ENCODE peak calls at places on chromosomes 4 and X, in eight cellular contexts. Q is left colon, H is DMS153, B is endothelial cell, F is hippocampal formation, P is ureter, K is D341Med, D is B cell. E is an unnamed sample.
A peak's percentile ranks its signal among the peaks of the same experiment; 100 is the strongest.

GRCh38 chr4:137534516-137534915 is 2.2 kb upstream of the PCDH18 start:
- DNase-seq in D (no peak), P (no peak), Q (no peak), F (no peak), H (no peak), K (no peak), B (no peak), E (no peak)

GRCh38 chrX:21932277-21932996 is 8.1 kb upstream of the SMS start:
- DNase-seq in F (no peak), P (no peak), D (no peak), Q (no peak), K (no peak), H (no peak), B (no peak), E (no peak)

GRCh38 chr4:87011340-87012034 is 76.7 kb downstream of the AFF1 start:
- DNase-seq in K (no peak), P (no peak), Q (no peak), F (no peak), B (no peak), H (peak; percentile 57), D (no peak), E (no peak)

GRCh38 chr4:1204286-1204827 is 32.0 kb upstream of the SPON2 start:
- DNase-seq in P (no peak), K (peak; percentile 30), Q (peak; percentile 51), B (no peak), F (no peak), H (no peak), D (no peak), E (no peak)

GRCh38 chr4:82643994-82644730 is 82.4 kb upstream of the TMEM150C start:
- DNase-seq in P (no peak), F (no peak), K (no peak), H (no peak), Q (no peak), D (no peak), B (no peak), E (no peak)

GRCh38 chrX:63560601-63561218 is 209.6 kb upstream of the SPIN4 start:
- DNase-seq in D (peak; percentile 57), P (peak; percentile 64), H (peak; percentile 47), B (peak; percentile 50), Q (peak; percentile 42), K (peak; percentile 77), F (peak; percentile 29), E (peak; percentile 61)

GRCh38 chrX:154432210-154432609 is 3.7 kb downstream of the ATP6AP1 start:
- DNase-seq in H (no peak), B (no peak), P (no peak), F (no peak), Q (no peak), D (no peak), K (no peak), E (no peak)

GRCh38 chrX:13103111-13103913 is 58.9 kb upstream of the FAM9C start:
- DNase-seq in K (no peak), F (no peak), B (no peak), H (no peak), D (no peak), P (no peak), Q (no peak), E (no peak)

GRCh38 chrX:118839334-118839958 is 15.8 kb downstream of the ZCCHC12 start:
- DNase-seq in P (peak; percentile 78), D (peak; percentile 74), B (peak; percentile 72), F (peak; percentile 75), Q (peak; percentile 83), H (no peak), K (peak; percentile 81), E (peak; percentile 73)

GRCh38 chr4:61204353-61204752 is 4.2 kb downstream of the ADGRL3 start:
- DNase-seq in Q (no peak), B (no peak), P (no peak), H (peak; percentile 5), K (no peak), F (no peak), D (no peak), E (no peak)

GRCh38 chr4:156941940-156942548 is 29.6 kb downstream of the PDGFC start:
- DNase-seq in P (peak; percentile 45), H (peak; percentile 45), B (peak; percentile 34), D (no peak), F (no peak), K (no peak), Q (peak; percentile 13), E (no peak)